ENCODE peak calls at places on chromosomes 1 and 21, in ten cellular contexts. V, W, S, Y, R, D, Z, J, M and O are unnamed samples.

GRCh38 chr1:4786061-4786460 is 131.7 kb downstream of the AJAP1 start:
- DNase-seq in V (no peak), J (no peak), S (no peak), Z (no peak), R (no peak), W (no peak), D (no peak), Y (no peak), M (no peak), O (no peak)

GRCh38 chr1:151574575-151575529 is 34.7 kb downstream of the TUFT1 start:
- DNase-seq in D (peak; percentile 84), S (no peak), M (no peak), W (no peak), V (no peak), R (no peak), Y (peak; percentile 72), Z (no peak), J (peak; percentile 94), O (peak; percentile 73)

GRCh38 chr1:89802036-89802435 is 18.8 kb upstream of the LRRC8D start:
- DNase-seq in Y (no peak), Z (no peak), D (no peak), J (no peak), R (no peak), S (no peak), V (no peak), M (no peak), W (no peak), O (no peak)

GRCh38 chr1:112840631-112841624 is 115.1 kb downstream of the SLC16A1 start:
- DNase-seq in Z (no peak), W (no peak), V (no peak), D (no peak), S (peak; percentile 78), J (peak; percentile 16), M (peak; percentile 44), R (no peak), Y (no peak), O (no peak)

GRCh38 chr1:27868556-27868931 is 3.8 kb upstream of the THEMIS2 start:
- DNase-seq in R (no peak), V (no peak), Z (no peak), D (no peak), Y (no peak), J (no peak), S (no peak), M (no peak), W (no peak), O (peak; percentile 54)

GRCh38 chr1:1273535-1274298 is at the start of gene UBE2J2:
- DNase-seq in D (peak; percentile 99), V (peak; percentile 99), Z (peak; percentile 97), R (peak; percentile 96), J (peak; percentile 91), Y (peak; percentile 75), M (peak; percentile 74), S (peak; percentile 73), W (peak; percentile 63), O (peak; percentile 92)

GRCh38 chr21:33198346-33199135 is 31.2 kb upstream of the IFNAR2 start:
- DNase-seq in Y (no peak), S (peak; percentile 87), V (no peak), Z (peak; percentile 76), J (peak; percentile 27), M (no peak), D (no peak), R (peak; percentile 58), W (no peak), O (no peak)

GRCh38 chr1:36269408-36269838 is 36.7 kb upstream of the SH3D21 start:
- DNase-seq in R (no peak), M (no peak), W (no peak), J (peak; percentile 45), Z (peak; percentile 48), D (no peak), Y (no peak), S (no peak), V (no peak), O (no peak)

GRCh38 chr1:16241116-16241763 is 4.3 kb upstream of the CPLANE2 start:
- DNase-seq in R (no peak), Y (no peak), D (no peak), M (no peak), J (no peak), W (no peak), V (no peak), Z (peak; percentile 24), S (no peak), O (no peak)

GRCh38 chr1:53139911-53140310 is 2.5 kb downstream of the SLC1A7 start:
- DNase-seq in S (peak; percentile 16), J (peak; percentile 79), R (no peak), V (no peak), D (no peak), Z (no peak), M (no peak), W (no peak), Y (no peak), O (no peak)

GRCh38 chr1:10824821-10825540 is 28.5 kb upstream of the CASZ1 start:
- DNase-seq in V (no peak), D (no peak), M (peak; percentile 77), Y (peak; percentile 43), Z (no peak), S (no peak), R (no peak), W (no peak), J (peak; percentile 69), O (peak; percentile 92)

GRCh38 chr1:112532074-112532473 is 23.3 kb downstream of the WNT2B start:
- DNase-seq in J (no peak), W (no peak), R (no peak), M (no peak), V (no peak), D (no peak), Z (no peak), S (no peak), Y (no peak), O (no peak)

GRCh38 chr1:41383094-41383852 is 22.0 kb downstream of the FOXO6 start:
- DNase-seq in Y (no peak), W (no peak), R (no peak), D (no peak), Z (no peak), V (no peak), S (no peak), M (peak; percentile 10), J (no peak), O (no peak)

GRCh38 chr1:69982992-69983391 is 222.4 kb downstream of the LRRC40 start:
- DNase-seq in Y (no peak), V (no peak), R (no peak), S (peak; percentile 10), W (no peak), D (no peak), M (peak; percentile 46), Z (no peak), J (peak; percentile 78), O (no peak)

GRCh38 chr1:228900099-228900965 is 165.1 kb downstream of the RHOU start:
- DNase-seq in Z (no peak), V (no peak), S (peak; percentile 52), R (peak; percentile 22), M (no peak), J (no peak), Y (no peak), W (no peak), D (no peak), O (no peak)

GRCh38 chr1:184905601-184906322 is 68.5 kb downstream of the NIBAN1 start:
- DNase-seq in J (peak; percentile 29), Z (no peak), R (no peak), S (no peak), V (no peak), M (no peak), Y (no peak), D (no peak), W (no peak), O (no peak)

GRCh38 chr1:116929961-116930592 is 20.4 kb downstream of the PTGFRN start:
- DNase-seq in W (no peak), D (no peak), V (no peak), R (no peak), Z (no peak), J (peak; percentile 33), M (no peak), Y (no peak), S (no peak), O (no peak)

GRCh38 chr21:45864436-45864835 is 117.1 kb upstream of the COL6A1 start:
- DNase-seq in Y (no peak), D (no peak), S (no peak), M (no peak), R (no peak), Z (no peak), V (no peak), J (peak; percentile 62), W (no peak), O (no peak)

GRCh38 chr1:34787461-34788420 is 5.1 kb upstream of the GJA4 start:
- DNase-seq in M (no peak), Z (no peak), R (no peak), Y (no peak), J (peak; percentile 59), V (no peak), S (no peak), D (peak; percentile 62), W (no peak), O (no peak)

GRCh38 chr1:167687919-167688519 is 33.8 kb upstream of the MPZL1 start:
- DNase-seq in M (peak; percentile 45), R (no peak), Y (peak; percentile 78), D (peak; percentile 82), Z (no peak), W (peak; percentile 72), V (no peak), J (peak; percentile 91), S (peak; percentile 88), O (no peak)